ENCODE peak calls at places on chromosomes 6 and 20, in nine cellular contexts. Q is heart left ventricle; W is activated naive CD4-positive, alpha-beta T cell treated with anti-CD3 and anti-CD28 coated beads for 36 hours; E is germinal center; L is endothelial cell; C is CD4-positive, alpha-beta T cell; J is HTR-8/SVneo; R is activated gamma-delta T cell treated with Interleukin-2 at 50 U/mL for 16 hours; H is stimulated activated CD4-positive, alpha-beta T cell treated with anti-CD3 and anti-CD28 coated beads, Interleukin-15, amount 100 ng/mL, for 48 hours. U is an unnamed sample.

GRCh38 chr6:63788569-63788968 is 153.0 kb downstream of the PHF3 start:
- DNase-seq in Q (no peak), W (no peak), E (no peak), L (no peak), C (no peak), J (no peak), R (no peak), H (no peak), U (no peak)

GRCh38 chr6:149545258-149545753 is 537 bp downstream of the PPIL4 start:
- DNase-seq in Q (peak), W (peak), E (peak), L (peak), C (peak), J (no peak), R (peak), H (peak), U (peak)

GRCh38 chr6:16419636-16420331 is 181.4 kb downstream of the GMPR start:
- DNase-seq in Q (no peak), W (no peak), E (peak), L (no peak), C (no peak), J (no peak), R (no peak), H (no peak), U (peak)

GRCh38 chr6:136952714-136953260 is 30.7 kb downstream of the SLC35D3 start:
- DNase-seq in Q (no peak), W (no peak), E (no peak), L (no peak), C (no peak), J (no peak), R (no peak), H (no peak), U (no peak)

GRCh38 chr6:129620234-129620610 is 89.8 kb downstream of the ARHGAP18 start:
- DNase-seq in Q (no peak), W (no peak), E (no peak), L (no peak), C (no peak), J (no peak), R (no peak), H (no peak), U (no peak)

GRCh38 chr6:158708239-158708638 is 58.4 kb downstream of the SYTL3 start:
- DNase-seq in Q (peak), W (no peak), E (no peak), L (no peak), C (no peak), J (no peak), R (no peak), H (no peak), U (no peak)

GRCh38 chr20:60064554-60064953 is 106.3 kb downstream of the CDH26 start:
- DNase-seq in Q (no peak), W (no peak), E (no peak), L (no peak), C (no peak), J (no peak), R (no peak), H (no peak), U (no peak)

GRCh38 chr20:58853976-58854637 is 1.6 kb downstream of the GNAS start:
- DNase-seq in Q (no peak), W (no peak), E (no peak), L (no peak), C (no peak), J (no peak), R (no peak), H (no peak), U (no peak)

GRCh38 chr6:34143884-34144580 is 1.9 kb downstream of the GRM4 start:
- DNase-seq in Q (no peak), W (peak), E (peak), L (peak), C (peak), J (peak), R (peak), H (peak), U (peak)

GRCh38 chr6:163804991-163805390 is 390.5 kb downstream of the QKI start:
- DNase-seq in Q (no peak), W (no peak), E (no peak), L (no peak), C (no peak), J (no peak), R (no peak), H (no peak), U (no peak)